ENCODE peak calls at places on chromosomes 4 and X, in eight cellular contexts. C, K, V, S, L, G, R and B are unnamed samples. For H3K4me1, the result is how much of the 10 kb centered on the place peaks cover.

GRCh38 chr4:140037353-140038030 is 116.5 kb downstream of the MAML3 start:
- DNase-seq in S (no peak), C (no peak), K (no peak), L (no peak), R (no peak), G (no peak), V (no peak), B (peak)

GRCh38 chr4:7427326-7428260 is 7.1 kb downstream of the PSAPL1 start:
- DNase-seq in V (peak), G (peak), C (peak), L (peak), R (peak), K (no peak), S (peak), B (no peak)

GRCh38 chr4:41575207-41575606 is 37.2 kb downstream of the LIMCH1 start:
- DNase-seq in L (no peak), K (no peak), S (no peak), G (no peak), C (no peak), V (no peak), R (no peak), B (no peak)

GRCh38 chr4:110195561-110196205 is 2.7 kb downstream of the ELOVL6 start:
- DNase-seq in L (no peak), K (no peak), V (no peak), G (no peak), S (no peak), C (no peak), R (no peak), B (no peak)

GRCh38 chr4:10942166-10942565 is 257.6 kb upstream of the CLNK start:
- DNase-seq in K (no peak), L (no peak), S (no peak), V (no peak), C (no peak), R (no peak), G (no peak), B (no peak)

GRCh38 chr4:153222790-153223417 is 18.7 kb downstream of the TRIM2 start:
- DNase-seq in S (peak), G (peak), V (peak), L (peak), K (no peak), C (peak), R (peak), B (peak)

GRCh38 chr4:830776-831482 is 5.0 kb upstream of the CPLX1 start:
- DNase-seq in C (peak), L (peak), R (peak), G (peak), S (peak), V (no peak), K (no peak), B (no peak)

GRCh38 chr4:40228497-40229365 is 31.9 kb downstream of the RHOH start:
- DNase-seq in G (no peak), V (peak), C (no peak), L (no peak), S (no peak), K (no peak), R (no peak), B (no peak)

GRCh38 chr4:16591867-16592266 is 306.6 kb downstream of the LDB2 start:
- DNase-seq in V (no peak), C (peak), L (no peak), S (no peak), G (no peak), K (peak), R (no peak), B (peak)

GRCh38 chr4:14111730-14112171 is 484.2 kb upstream of the BOD1L1 start:
- DNase-seq in R (no peak), C (no peak), G (no peak), S (no peak), V (no peak), K (no peak), L (no peak), B (no peak)

GRCh38 chr4:97395980-97396562 is 747.2 kb downstream of the STPG2 start:
- DNase-seq in S (no peak), C (no peak), V (no peak), R (no peak), L (no peak), K (no peak), G (no peak), B (no peak)

GRCh38 chr4:73450398-73451004 is 14.5 kb downstream of the AFP start:
- DNase-seq in K (no peak), G (no peak), S (peak), C (peak), L (no peak), V (no peak), R (peak), B (peak)

GRCh38 chrX:12548746-12549145 is 242.5 kb upstream of the PRPS2 start:
- DNase-seq in V (no peak), R (no peak), S (no peak), C (no peak), K (peak), G (no peak), L (no peak), B (peak)

GRCh38 chrX:72430405-72430968 is 124.8 kb upstream of the CITED1 start:
- DNase-seq in S (no peak), L (no peak), G (no peak), C (no peak), V (no peak), R (no peak), K (no peak), B (no peak)

GRCh38 chrX:119984652-119985051 is 41.1 kb upstream of the NKAP start:
- DNase-seq in G (no peak), S (no peak), R (no peak), C (no peak), K (no peak), L (no peak), V (no peak), B (no peak)

GRCh38 chr4:77199701-77200100 is 42.7 kb downstream of the CCNG2 start:
- DNase-seq in K (no peak), R (no peak), C (no peak), S (no peak), G (no peak), V (no peak), L (no peak), B (no peak)

GRCh38 chr4:126627255-126627654 is 1005.5 kb upstream of the INTU start:
- DNase-seq in C (no peak), K (peak), V (no peak), L (no peak), S (no peak), G (no peak), R (no peak), B (no peak)

GRCh38 chr4:87078987-87079469 is 141.4 kb downstream of the KLHL8 start:
- DNase-seq in K (no peak), L (peak), R (no peak), C (no peak), S (no peak), V (no peak), G (no peak), B (no peak)

GRCh38 chr4:4969298-4969697 is 50.0 kb downstream of the CYTL1 start:
- DNase-seq in V (peak), C (no peak), R (peak), S (no peak), G (no peak), K (no peak), L (peak), B (no peak)

GRCh38 chrX:149074429-149074828 is 430.7 kb downstream of the IDS start:
- DNase-seq in L (peak), G (no peak), K (no peak), C (no peak), R (no peak), V (no peak), S (no peak), B (peak)

GRCh38 chr4:181006509-181007290 is 1236.5 kb upstream of the TENM3 start:
- DNase-seq in S (no peak), G (no peak), V (no peak), L (no peak), R (no peak), C (no peak), K (no peak), B (no peak)

GRCh38 chrX:154714925-154715324 is 36.0 kb downstream of the GAB3 start:
- DNase-seq in V (peak), L (no peak), R (no peak), G (no peak), S (no peak), C (no peak), K (peak), B (peak)

GRCh38 chr4:156946508-156947197 is 24.9 kb downstream of the PDGFC start:
- DNase-seq in C (no peak), V (no peak), L (peak), K (no peak), S (no peak), G (no peak), R (no peak), B (peak)

GRCh38 chr4:85221606-85222005 is 253.3 kb upstream of the ARHGAP24 start:
- DNase-seq in S (no peak), L (no peak), V (no peak), G (no peak), C (no peak), R (no peak), K (no peak), B (no peak)

GRCh38 chr4:85701881-85702321 is 227.0 kb downstream of the ARHGAP24 start:
- DNase-seq in R (no peak), K (no peak), V (no peak), S (no peak), G (no peak), L (no peak), C (no peak), B (no peak)

GRCh38 chr4:158068063-158068462 is 104.8 kb downstream of the GASK1B start:
- DNase-seq in R (no peak), C (no peak), L (no peak), V (no peak), K (no peak), G (no peak), S (no peak), B (no peak)

GRCh38 chrX:119790977-119791436 is 423 bp downstream of the RPL39 start:
- DNase-seq in R (peak), L (peak), S (peak), C (no peak), V (peak), K (no peak), G (no peak), B (peak)

GRCh38 chr4:128283071-128283470 is 4.5 kb downstream of the PGRMC2 start:
- DNase-seq in C (no peak), S (no peak), R (no peak), L (no peak), V (no peak), K (no peak), G (no peak), B (no peak)

DNA sequence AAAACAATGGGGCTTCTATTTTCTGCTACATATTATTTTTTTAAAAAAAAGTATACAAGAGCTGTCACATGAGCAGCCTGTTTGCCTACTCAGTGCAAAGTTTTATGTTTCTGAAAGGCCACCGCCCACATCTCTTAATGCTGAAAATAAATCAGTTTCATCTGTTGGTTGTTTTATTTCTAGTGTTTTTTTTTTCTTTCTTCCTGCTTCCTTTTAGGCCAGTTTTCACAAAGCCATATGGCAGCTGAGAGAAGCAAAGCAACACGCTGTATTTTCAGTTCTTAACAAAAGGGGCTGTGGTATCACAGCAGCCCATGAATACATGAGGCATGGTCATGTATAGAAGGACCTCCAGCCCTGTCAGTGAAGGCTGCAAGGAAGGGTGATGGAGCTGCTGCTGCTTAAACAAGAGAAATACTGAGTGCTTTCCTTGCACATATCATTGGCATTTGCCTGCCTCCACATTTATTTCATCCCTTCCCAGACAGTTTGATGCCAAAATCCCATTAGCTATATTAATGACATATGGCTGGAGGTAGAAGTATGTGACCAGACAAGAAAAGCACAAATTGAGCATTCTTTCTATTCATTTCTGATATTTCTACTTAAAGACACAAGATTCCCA is 172.5 kb downstream of the PCDH18 start:
- DNase-seq in L (no peak), K (no peak), S (no peak), R (no peak), G (no peak), C (no peak), V (no peak), B (peak)
- H3K4me1 ChIP-seq in L (under half), K (under half), S (under half), R (under half), G (under half), C (under half), V (under half), B (under half)

GRCh38 chr4:52641853-52642563 is 17.1 kb downstream of the USP46 start:
- DNase-seq in V (no peak), S (no peak), L (no peak), K (no peak), G (no peak), C (no peak), R (no peak), B (no peak)

GRCh38 chr4:52640808-52641595 is 18.1 kb downstream of the USP46 start:
- DNase-seq in V (no peak), L (no peak), K (no peak), S (no peak), R (no peak), C (no peak), G (no peak), B (no peak)

GRCh38 chr4:52645315-52645714 is 13.8 kb downstream of the USP46 start:
- DNase-seq in L (no peak), G (no peak), C (no peak), K (no peak), R (no peak), V (no peak), S (no peak), B (no peak)

GRCh38 chr4:52643846-52644245 is 15.3 kb downstream of the USP46 start:
- DNase-seq in L (peak), R (peak), C (no peak), V (peak), G (no peak), S (no peak), K (no peak), B (peak)

DNA sequence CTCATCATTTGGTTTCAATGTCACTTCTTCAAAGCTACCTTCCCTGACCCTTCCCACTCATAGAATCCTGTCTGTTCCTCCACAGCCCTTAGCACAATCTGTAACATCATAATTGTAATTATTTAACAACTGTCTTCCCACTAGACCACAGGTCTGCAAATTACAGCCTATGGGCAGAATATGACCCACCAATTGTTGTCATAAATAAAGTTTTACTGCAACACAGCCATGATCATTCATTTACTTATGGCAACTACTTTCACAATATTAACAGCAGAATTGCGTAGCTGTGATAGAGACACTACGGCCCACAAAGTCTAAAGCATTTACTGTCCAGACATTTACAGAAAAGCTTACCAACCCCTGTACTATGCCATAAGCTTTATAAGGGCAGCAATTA is 15.9 kb downstream of the USP46 start:
- DNase-seq in V (no peak), K (no peak), C (no peak), L (no peak), S (no peak), R (no peak), G (no peak), B (no peak)
- H3K4me1 ChIP-seq in V (under half), K (under half), C (under half), L (half or more), S (under half), R (under half), G (under half), B (under half)

DNA sequence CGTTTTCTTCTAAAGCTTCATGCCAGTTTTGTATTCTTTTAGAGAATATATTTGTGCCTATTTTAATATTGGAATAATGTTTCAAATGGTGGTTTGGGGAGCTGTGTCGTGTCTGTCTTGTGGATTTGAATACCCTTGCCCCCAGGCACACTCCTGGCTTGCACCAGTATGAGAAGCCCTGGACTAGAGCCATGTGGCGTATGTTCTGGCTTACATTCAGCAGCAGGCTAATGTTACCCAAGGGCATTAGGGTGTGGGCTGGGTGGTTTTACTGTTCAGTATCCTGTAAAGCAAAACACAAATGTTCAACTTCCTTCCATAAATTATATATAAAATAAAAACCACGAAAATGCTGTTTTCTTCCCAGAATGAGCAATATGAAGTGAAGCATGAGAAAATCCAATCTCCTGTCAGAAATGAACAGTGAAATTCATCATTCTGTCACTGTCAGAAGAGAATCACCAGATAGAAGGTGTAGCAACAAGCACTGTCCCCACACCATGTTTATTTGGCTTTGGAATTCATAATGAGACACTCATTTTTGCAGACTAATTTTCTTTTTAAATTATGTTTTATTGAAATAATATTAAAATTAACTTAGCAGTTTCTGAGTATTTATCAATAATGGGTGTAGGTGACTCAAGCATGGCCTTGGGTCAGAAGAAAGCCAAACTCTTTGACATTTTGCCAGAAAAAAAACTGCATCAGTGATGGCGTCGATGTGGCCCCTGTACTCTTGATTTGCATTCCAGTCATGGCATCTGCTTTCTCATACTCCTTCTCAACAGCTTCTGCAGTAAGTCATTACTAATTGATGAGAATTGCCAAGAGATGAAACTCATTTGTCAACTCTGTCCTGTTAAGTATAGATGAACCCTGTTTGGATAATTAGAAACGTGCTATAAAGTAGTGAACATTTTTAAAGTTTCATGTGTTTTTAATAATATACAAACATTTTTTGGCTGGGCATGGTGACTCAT is 43.8 kb downstream of the WWC2 start:
- DNase-seq in S (no peak), C (no peak), V (no peak), K (no peak), G (no peak), R (no peak), L (peak), B (peak)
- H3K4me1 ChIP-seq in S (under half), C (under half), V (under half), K (under half), G (under half), R (under half), L (under half), B (under half)

DNA sequence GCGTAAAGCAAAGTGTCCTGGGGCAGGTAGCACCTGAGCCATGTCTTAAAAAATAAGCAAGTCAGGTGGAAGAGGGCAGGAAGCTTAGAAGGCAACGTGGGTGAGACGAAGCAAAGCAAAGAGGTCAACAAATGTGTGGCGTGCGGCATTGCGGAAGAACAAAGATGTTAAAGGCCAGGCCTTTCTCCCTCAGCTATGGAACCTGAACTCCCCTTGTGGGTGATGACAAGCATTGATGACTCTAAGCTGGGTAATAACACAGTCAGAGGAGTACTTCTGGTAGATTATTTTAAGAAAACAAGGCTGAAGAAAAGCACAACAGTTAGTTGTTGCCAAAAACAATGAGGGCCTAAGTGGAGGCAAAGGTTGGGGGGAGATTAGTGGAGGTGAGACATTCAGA is 29.0 kb upstream of the SORBS2 start:
- DNase-seq in V (no peak), L (no peak), G (no peak), K (no peak), R (no peak), S (no peak), C (no peak), B (no peak)
- H3K4me1 ChIP-seq in V (under half), L (half or more), G (under half), K (under half), R (under half), S (under half), C (under half), B (under half)

GRCh38 chr4:83011779-83012630 is 1.4 kb upstream of the LIN54 start:
- DNase-seq in L (peak), K (no peak), R (peak), G (peak), C (no peak), V (peak), S (peak), B (peak)

GRCh38 chr4:83009529-83009928 is 1.1 kb downstream of the LIN54 start:
- DNase-seq in R (no peak), L (no peak), G (no peak), C (no peak), S (no peak), V (no peak), K (no peak), B (no peak)

GRCh38 chr4:83012631-83013419 is 2.2 kb upstream of the LIN54 start:
- DNase-seq in R (peak), K (peak), S (peak), G (peak), C (peak), L (peak), V (peak), B (peak)

GRCh38 chr4:83010522-83011318 is at the start of gene LIN54:
- DNase-seq in K (peak), L (peak), R (peak), V (peak), G (peak), S (peak), C (peak), B (peak)

DNA sequence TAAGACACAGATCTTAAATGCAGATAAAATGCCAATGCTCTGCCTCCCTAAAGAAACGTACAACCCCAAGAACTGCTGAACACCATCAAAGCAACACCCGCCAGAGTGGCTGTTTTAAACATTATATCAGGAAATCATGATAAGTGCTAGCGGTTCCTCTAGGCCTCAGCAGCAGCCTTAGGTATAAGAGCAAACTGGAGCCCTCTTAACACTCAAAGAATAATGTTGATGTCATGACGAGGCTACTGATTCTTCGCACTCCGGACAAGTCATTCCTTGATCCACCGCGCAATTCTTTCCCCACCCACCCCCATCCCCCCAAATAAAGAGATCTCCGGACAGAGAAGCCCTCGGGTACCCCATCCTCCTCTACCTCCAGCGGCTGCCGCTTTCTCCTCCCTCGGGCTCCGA is 507 bp downstream of the LIN54 start:
- DNase-seq in R (no peak), V (no peak), K (no peak), S (no peak), G (no peak), L (no peak), C (no peak), B (peak)
- H3K4me1 ChIP-seq in R (under half), V (under half), K (under half), S (under half), G (under half), L (under half), C (under half), B (under half)